ENCODE peak calls at places on chromosomes 13 and 19, in five cellular contexts. X is HS-5; F is ELR; N is fibroblast of the conjunctiva; R is activated CD4-positive, alpha-beta T cell treated with anti-CD3 and anti-CD28 coated beads, Interleukin-2, amount 50 U/mL, for 48 hours. U is an unnamed sample.

GRCh38 chr13:32978278-32978677 is 37.9 kb upstream of the KL start:
- DNase-seq in N (no peak), F (no peak), X (no peak), R (no peak), U (no peak)

GRCh38 chr13:74325106-74325505 is 190.9 kb upstream of the KLF12 start:
- DNase-seq in N (peak; percentile 67), F (peak; percentile 50), X (no peak), R (no peak), U (peak; percentile 31)

GRCh38 chr13:114017028-114017630 is 43.3 kb upstream of the C13orf46 start:
- DNase-seq in F (peak; percentile 55), X (no peak), N (no peak), R (no peak), U (no peak)

GRCh38 chr19:1672038-1672768 is 19.8 kb upstream of the TCF3 start:
- DNase-seq in X (no peak), R (peak; percentile 71), N (peak; percentile 13), F (peak; percentile 57), U (no peak)

GRCh38 chr19:13840751-13841338 is 36.1 kb upstream of the NANOS3 start:
- DNase-seq in N (no peak), F (no peak), R (no peak), X (no peak), U (no peak)

GRCh38 chr13:79070343-79070974 is 335.6 kb downstream of the RBM26 start:
- DNase-seq in X (no peak), F (no peak), R (no peak), N (no peak), U (no peak)

GRCh38 chr13:27151798-27152599 is 19.6 kb downstream of the USP12 start:
- DNase-seq in N (no peak), F (peak; percentile 24), R (no peak), X (no peak), U (peak; percentile 14)

GRCh38 chr13:33487575-33488243 is 202.2 kb upstream of the STARD13 start:
- DNase-seq in F (peak; percentile 63), N (peak; percentile 14), X (no peak), R (no peak), U (peak; percentile 38)

GRCh38 chr19:33399745-33400681 is 26.5 kb downstream of the CEBPG start:
- DNase-seq in X (no peak), N (no peak), F (no peak), R (no peak), U (no peak)

GRCh38 chr13:44147222-44147621 is 226.4 kb upstream of the SERP2 start:
- DNase-seq in R (no peak), F (no peak), X (no peak), N (no peak), U (no peak)

GRCh38 chr19:45528744-45529453 is 21.6 kb downstream of the VASP start:
- DNase-seq in F (no peak), N (no peak), X (no peak), R (peak; percentile 22), U (no peak)

GRCh38 chr19:46513461-46514236 is 18.0 kb upstream of the PNMA8B start:
- DNase-seq in X (no peak), N (peak; percentile 78), R (peak; percentile 89), F (peak; percentile 73), U (peak; percentile 57)

GRCh38 chr19:10762656-10763055 is 44.8 kb downstream of the DNM2 start:
- DNase-seq in F (no peak), R (no peak), X (no peak), N (no peak), U (no peak)

GRCh38 chr13:33639158-33639557 is 178.8 kb upstream of the RFC3 start:
- DNase-seq in F (no peak), R (no peak), N (peak; percentile 84), X (no peak), U (peak; percentile 20)

GRCh38 chr19:29690842-29691241 is 24.2 kb downstream of the C19orf12 start:
- DNase-seq in X (no peak), N (peak; percentile 43), R (peak; percentile 66), F (peak; percentile 81), U (peak; percentile 48)

GRCh38 chr19:15836345-15836594 is 20.8 kb upstream of the OR10H1 start:
- DNase-seq in N (no peak), R (no peak), X (no peak), F (no peak), U (no peak)

GRCh38 chr13:49652691-49653305 is 24.5 kb downstream of the ARL11 start:
- DNase-seq in R (peak; percentile 24), N (no peak), F (peak; percentile 76), X (no peak), U (no peak)

GRCh38 chr19:55082023-55082851 is 6.6 kb downstream of the EPS8L1 start:
- DNase-seq in X (no peak), R (peak; percentile 63), N (no peak), F (peak; percentile 43), U (no peak)

GRCh38 chr19:35460608-35461007 is 12.6 kb downstream of the FFAR2 start:
- DNase-seq in N (no peak), F (no peak), X (no peak), R (no peak), U (no peak)

GRCh38 chr19:38209671-38210457 is 14.2 kb downstream of the DPF1 start:
- DNase-seq in X (no peak), F (peak; percentile 40), R (no peak), N (peak; percentile 38), U (no peak)

GRCh38 chr19:52896431-52897148 is 845 bp downstream of the ZNF320 start:
- DNase-seq in F (peak; percentile 41), N (no peak), X (peak; percentile 5), R (peak; percentile 7), U (peak; percentile 21)

GRCh38 chr13:43804461-43805070 is 17.8 kb upstream of the ENOX1 start:
- DNase-seq in F (peak; percentile 82), N (peak; percentile 70), R (no peak), X (no peak), U (peak; percentile 64)

GRCh38 chr13:39417131-39417530 is 185.9 kb downstream of the LHFPL6 start:
- DNase-seq in N (no peak), R (no peak), X (no peak), F (peak; percentile 33), U (no peak)

U was measured in mammary epithelial cell.